ENCODE peak calls at places on chromosome 1, in nine cellular contexts. One of them, this sample, is unnamed. For H3K36me3, the result is how much of the 10 kb centered on the place peaks cover.

GRCh38 chr1:193747579-193747978 is 561.2 kb upstream of the B3GALT2 start:
- DNase-seq in sigmoid colon: no peak
- DNase-seq in prostate gland: no peak
- DNase-seq in lower lobe of right lung: no peak
- DNase-seq in CD8-positive, alpha-beta T cell: no peak
- DNase-seq in left ventricle myocardium inferior: no peak
- DNase-seq in psoas muscle: no peak
- DNase-seq in thoracic aorta: no peak
- DNase-seq in NT2/D1: no peak
- DNase-seq in this sample: no peak

GRCh38 chr1:156481527-156481926 is 19.0 kb downstream of the MEF2D start:
- DNase-seq in sigmoid colon: no peak
- DNase-seq in prostate gland: no peak
- DNase-seq in lower lobe of right lung: no peak
- DNase-seq in CD8-positive, alpha-beta T cell: peak
- DNase-seq in left ventricle myocardium inferior: no peak
- DNase-seq in psoas muscle: no peak
- DNase-seq in thoracic aorta: no peak
- DNase-seq in NT2/D1: no peak
- DNase-seq in this sample: no peak

GRCh38 chr1:212430416-212430815 is 2.3 kb upstream of the NENF start:
- DNase-seq in sigmoid colon: no peak
- DNase-seq in prostate gland: no peak
- DNase-seq in lower lobe of right lung: no peak
- DNase-seq in CD8-positive, alpha-beta T cell: no peak
- DNase-seq in left ventricle myocardium inferior: no peak
- DNase-seq in psoas muscle: no peak
- DNase-seq in thoracic aorta: no peak
- DNase-seq in NT2/D1: no peak
- DNase-seq in this sample: no peak

GRCh38 chr1:165481820-165482532 is 37.0 kb upstream of the RXRG start:
- DNase-seq in sigmoid colon: no peak
- DNase-seq in prostate gland: no peak
- DNase-seq in lower lobe of right lung: no peak
- DNase-seq in CD8-positive, alpha-beta T cell: no peak
- DNase-seq in left ventricle myocardium inferior: peak
- DNase-seq in psoas muscle: peak
- DNase-seq in thoracic aorta: peak
- DNase-seq in NT2/D1: no peak
- DNase-seq in this sample: no peak

GRCh38 chr1:118954286-118954890 is 33.8 kb downstream of the TBX15 start:
- DNase-seq in sigmoid colon: no peak
- DNase-seq in prostate gland: no peak
- DNase-seq in lower lobe of right lung: no peak
- DNase-seq in CD8-positive, alpha-beta T cell: no peak
- DNase-seq in left ventricle myocardium inferior: no peak
- DNase-seq in psoas muscle: no peak
- DNase-seq in thoracic aorta: no peak
- DNase-seq in NT2/D1: no peak
- DNase-seq in this sample: no peak

GRCh38 chr1:162210171-162210570 is 140.7 kb downstream of the NOS1AP start:
- DNase-seq in sigmoid colon: no peak
- DNase-seq in prostate gland: no peak
- DNase-seq in lower lobe of right lung: no peak
- DNase-seq in CD8-positive, alpha-beta T cell: no peak
- DNase-seq in left ventricle myocardium inferior: no peak
- DNase-seq in psoas muscle: no peak
- DNase-seq in thoracic aorta: no peak
- DNase-seq in NT2/D1: no peak
- DNase-seq in this sample: no peak

GRCh38 chr1:242178924-242179708 is 180.2 kb upstream of the MAP1LC3C start:
- DNase-seq in sigmoid colon: no peak
- DNase-seq in prostate gland: no peak
- DNase-seq in lower lobe of right lung: no peak
- DNase-seq in CD8-positive, alpha-beta T cell: no peak
- DNase-seq in left ventricle myocardium inferior: no peak
- DNase-seq in psoas muscle: no peak
- DNase-seq in thoracic aorta: no peak
- DNase-seq in NT2/D1: peak
- DNase-seq in this sample: no peak

GRCh38 chr1:172145656-172146055 is 274.8 kb upstream of the C1orf105 start:
- DNase-seq in sigmoid colon: no peak
- DNase-seq in prostate gland: no peak
- DNase-seq in lower lobe of right lung: no peak
- DNase-seq in CD8-positive, alpha-beta T cell: no peak
- DNase-seq in left ventricle myocardium inferior: no peak
- DNase-seq in psoas muscle: no peak
- DNase-seq in thoracic aorta: no peak
- DNase-seq in NT2/D1: no peak
- DNase-seq in this sample: no peak

GRCh38 chr1:231626951-231627614 is 493 bp downstream of the DISC1 start:
- DNase-seq in sigmoid colon: peak
- DNase-seq in prostate gland: peak
- DNase-seq in lower lobe of right lung: peak
- DNase-seq in CD8-positive, alpha-beta T cell: peak
- DNase-seq in left ventricle myocardium inferior: peak
- DNase-seq in psoas muscle: peak
- DNase-seq in thoracic aorta: peak
- DNase-seq in NT2/D1: no peak
- DNase-seq in this sample: peak

GRCh38 chr1:30524840-30525617 is 198.4 kb downstream of the MATN1 start:
- DNase-seq in sigmoid colon: no peak
- DNase-seq in prostate gland: no peak
- DNase-seq in lower lobe of right lung: no peak
- DNase-seq in CD8-positive, alpha-beta T cell: no peak
- DNase-seq in left ventricle myocardium inferior: no peak
- DNase-seq in psoas muscle: no peak
- DNase-seq in thoracic aorta: no peak
- DNase-seq in NT2/D1: no peak
- DNase-seq in this sample: no peak

GRCh38 chr1:155049651-155050559 is 1.2 kb upstream of the ADAM15 start:
- DNase-seq in sigmoid colon: no peak
- DNase-seq in prostate gland: peak
- DNase-seq in lower lobe of right lung: no peak
- DNase-seq in CD8-positive, alpha-beta T cell: no peak
- DNase-seq in left ventricle myocardium inferior: no peak
- DNase-seq in psoas muscle: no peak
- DNase-seq in thoracic aorta: no peak
- DNase-seq in NT2/D1: no peak
- DNase-seq in this sample: no peak

GRCh38 chr1:202498542-202498941 is 150.0 kb downstream of the PPP1R12B start:
- DNase-seq in sigmoid colon: no peak
- DNase-seq in prostate gland: no peak
- DNase-seq in lower lobe of right lung: no peak
- DNase-seq in CD8-positive, alpha-beta T cell: no peak
- DNase-seq in left ventricle myocardium inferior: no peak
- DNase-seq in psoas muscle: no peak
- DNase-seq in thoracic aorta: no peak
- DNase-seq in NT2/D1: peak
- DNase-seq in this sample: no peak

GRCh38 chr1:159964144-159964543 is 10.1 kb upstream of the SLAMF9 start:
- DNase-seq in sigmoid colon: no peak
- DNase-seq in prostate gland: no peak
- DNase-seq in lower lobe of right lung: no peak
- DNase-seq in CD8-positive, alpha-beta T cell: no peak
- DNase-seq in left ventricle myocardium inferior: no peak
- DNase-seq in psoas muscle: no peak
- DNase-seq in thoracic aorta: no peak
- DNase-seq in NT2/D1: no peak
- DNase-seq in this sample: no peak

GRCh38 chr1:206829875-206830274 is 35.5 kb upstream of the IL20 start:
- DNase-seq in sigmoid colon: no peak
- DNase-seq in prostate gland: no peak
- DNase-seq in lower lobe of right lung: no peak
- DNase-seq in CD8-positive, alpha-beta T cell: no peak
- DNase-seq in left ventricle myocardium inferior: no peak
- DNase-seq in psoas muscle: no peak
- DNase-seq in thoracic aorta: no peak
- DNase-seq in NT2/D1: no peak
- DNase-seq in this sample: no peak

GRCh38 chr1:172351761-172352161 is 68.7 kb upstream of the C1orf105 start:
- DNase-seq in sigmoid colon: no peak
- DNase-seq in prostate gland: no peak
- DNase-seq in lower lobe of right lung: no peak
- DNase-seq in CD8-positive, alpha-beta T cell: no peak
- DNase-seq in left ventricle myocardium inferior: no peak
- DNase-seq in psoas muscle: no peak
- DNase-seq in thoracic aorta: no peak
- DNase-seq in NT2/D1: no peak
- DNase-seq in this sample: no peak

GRCh38 chr1:175178056-175178455 is 14.5 kb downstream of the KIAA0040 start:
- DNase-seq in sigmoid colon: no peak
- DNase-seq in prostate gland: no peak
- DNase-seq in lower lobe of right lung: no peak
- DNase-seq in CD8-positive, alpha-beta T cell: no peak
- DNase-seq in left ventricle myocardium inferior: no peak
- DNase-seq in psoas muscle: no peak
- DNase-seq in thoracic aorta: no peak
- DNase-seq in NT2/D1: no peak
- DNase-seq in this sample: no peak

GRCh38 chr1:115193026-115193425 is 103.7 kb upstream of the TSPAN2 start:
- DNase-seq in sigmoid colon: no peak
- DNase-seq in prostate gland: no peak
- DNase-seq in lower lobe of right lung: no peak
- DNase-seq in CD8-positive, alpha-beta T cell: no peak
- DNase-seq in left ventricle myocardium inferior: no peak
- DNase-seq in psoas muscle: no peak
- DNase-seq in thoracic aorta: no peak
- DNase-seq in NT2/D1: no peak
- DNase-seq in this sample: no peak

DNA sequence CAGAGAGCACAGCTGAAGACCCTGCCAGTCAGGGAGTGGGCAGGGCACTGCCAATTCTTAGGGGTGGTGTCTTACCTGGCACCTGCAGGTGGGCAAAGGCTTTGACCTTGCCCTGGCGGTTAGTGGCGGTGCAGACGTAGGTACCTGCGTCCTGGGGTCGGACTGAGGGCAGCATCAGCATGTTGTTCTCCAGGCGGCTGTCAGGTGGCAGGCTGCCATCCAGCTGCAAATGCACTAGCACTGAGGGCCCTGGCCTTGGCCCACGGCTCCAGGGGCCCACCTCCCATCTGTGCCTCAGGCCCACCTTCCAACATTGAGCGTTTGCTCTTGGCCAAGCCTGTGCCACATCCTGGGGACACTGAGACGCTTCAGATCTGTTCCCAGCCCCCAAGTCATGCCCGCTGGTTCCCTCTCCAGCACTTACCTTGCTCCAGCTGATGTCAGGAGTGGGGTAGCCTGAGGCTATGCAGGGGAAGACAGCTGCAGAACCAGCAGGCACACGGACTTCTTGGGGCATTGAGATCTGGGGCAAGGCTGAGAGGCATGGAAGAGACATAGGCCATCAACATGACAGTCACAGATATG is 21.4 kb downstream of the LDLRAD2 start:
- DNase-seq in sigmoid colon: no peak
- DNase-seq in prostate gland: no peak
- DNase-seq in lower lobe of right lung: no peak
- DNase-seq in CD8-positive, alpha-beta T cell: no peak
- DNase-seq in left ventricle myocardium inferior: no peak
- DNase-seq in psoas muscle: peak
- DNase-seq in thoracic aorta: no peak
- DNase-seq in NT2/D1: no peak
- DNase-seq in this sample: no peak
- H3K36me3 ChIP-seq in sigmoid colon: half or more
- H3K36me3 ChIP-seq in prostate gland: under half
- H3K36me3 ChIP-seq in lower lobe of right lung: half or more
- H3K36me3 ChIP-seq in CD8-positive, alpha-beta T cell: under half
- H3K36me3 ChIP-seq in left ventricle myocardium inferior: half or more
- H3K36me3 ChIP-seq in psoas muscle: under half
- H3K36me3 ChIP-seq in thoracic aorta: half or more
- H3K36me3 ChIP-seq in NT2/D1: half or more
- H3K36me3 ChIP-seq in this sample: under half

GRCh38 chr1:1054971-1055370 is 19.1 kb downstream of the RNF223 start:
- DNase-seq in sigmoid colon: no peak
- DNase-seq in prostate gland: no peak
- DNase-seq in lower lobe of right lung: no peak
- DNase-seq in CD8-positive, alpha-beta T cell: no peak
- DNase-seq in left ventricle myocardium inferior: no peak
- DNase-seq in psoas muscle: no peak
- DNase-seq in thoracic aorta: no peak
- DNase-seq in NT2/D1: no peak
- DNase-seq in this sample: no peak
- H3K36me3 ChIP-seq in sigmoid colon: under half
- H3K36me3 ChIP-seq in prostate gland: under half
- H3K36me3 ChIP-seq in lower lobe of right lung: under half
- H3K36me3 ChIP-seq in CD8-positive, alpha-beta T cell: under half
- H3K36me3 ChIP-seq in left ventricle myocardium inferior: under half
- H3K36me3 ChIP-seq in psoas muscle: under half
- H3K36me3 ChIP-seq in thoracic aorta: under half
- H3K36me3 ChIP-seq in NT2/D1: half or more
- H3K36me3 ChIP-seq in this sample: under half

GRCh38 chr1:117087686-117088085 is 27.6 kb downstream of the TTF2 start:
- DNase-seq in sigmoid colon: no peak
- DNase-seq in prostate gland: no peak
- DNase-seq in lower lobe of right lung: no peak
- DNase-seq in CD8-positive, alpha-beta T cell: no peak
- DNase-seq in left ventricle myocardium inferior: no peak
- DNase-seq in psoas muscle: no peak
- DNase-seq in thoracic aorta: no peak
- DNase-seq in NT2/D1: no peak
- DNase-seq in this sample: no peak

DNA sequence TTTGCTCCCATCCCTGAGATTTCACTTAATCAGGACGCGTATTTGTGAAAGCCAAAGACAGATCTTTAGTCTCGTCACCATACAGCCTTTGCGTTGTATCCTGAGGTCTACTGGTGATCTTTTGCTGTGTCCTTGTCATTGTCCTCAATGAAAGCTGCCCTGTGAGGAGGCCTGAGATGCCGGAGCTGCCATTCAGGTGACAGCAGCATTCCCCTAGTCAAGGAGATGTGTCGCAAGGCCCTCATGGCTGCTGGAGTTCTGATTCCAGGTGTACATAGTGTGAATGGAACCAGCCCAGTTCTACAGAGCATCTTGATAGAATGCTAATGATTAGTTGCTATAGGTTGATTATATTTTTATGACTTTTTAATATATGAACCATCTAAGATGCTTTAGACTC is 24.1 kb downstream of the TTF2 start:
- DNase-seq in sigmoid colon: no peak
- DNase-seq in prostate gland: no peak
- DNase-seq in lower lobe of right lung: no peak
- DNase-seq in CD8-positive, alpha-beta T cell: no peak
- DNase-seq in left ventricle myocardium inferior: no peak
- DNase-seq in psoas muscle: no peak
- DNase-seq in thoracic aorta: no peak
- DNase-seq in NT2/D1: no peak
- DNase-seq in this sample: no peak
- H3K36me3 ChIP-seq in sigmoid colon: under half
- H3K36me3 ChIP-seq in prostate gland: under half
- H3K36me3 ChIP-seq in lower lobe of right lung: under half
- H3K36me3 ChIP-seq in CD8-positive, alpha-beta T cell: under half
- H3K36me3 ChIP-seq in left ventricle myocardium inferior: under half
- H3K36me3 ChIP-seq in psoas muscle: under half
- H3K36me3 ChIP-seq in thoracic aorta: under half
- H3K36me3 ChIP-seq in NT2/D1: half or more
- H3K36me3 ChIP-seq in this sample: under half

DNA sequence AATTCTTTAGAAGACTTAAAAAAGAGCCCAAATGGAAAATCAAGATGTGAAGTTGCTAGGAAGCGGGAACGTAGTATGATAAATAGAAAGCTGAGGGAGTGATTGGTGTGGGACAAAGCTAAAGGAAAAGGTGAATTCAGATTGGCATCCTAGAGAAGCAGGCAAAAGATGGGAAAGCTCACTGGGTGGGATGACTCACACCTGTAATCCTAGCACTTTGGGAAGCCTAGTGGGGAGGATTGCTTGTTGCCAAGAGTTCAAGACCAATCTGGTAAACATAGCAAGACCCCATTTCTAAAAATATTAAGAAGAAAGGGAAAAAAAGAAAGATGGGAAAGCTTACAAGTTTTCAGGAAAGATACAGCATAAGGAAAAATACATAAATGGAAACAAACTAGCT is 1.8 kb downstream of the MRPS21 start:
- DNase-seq in sigmoid colon: no peak
- DNase-seq in prostate gland: no peak
- DNase-seq in lower lobe of right lung: no peak
- DNase-seq in CD8-positive, alpha-beta T cell: no peak
- DNase-seq in left ventricle myocardium inferior: no peak
- DNase-seq in psoas muscle: no peak
- DNase-seq in thoracic aorta: no peak
- DNase-seq in NT2/D1: no peak
- DNase-seq in this sample: no peak
- H3K36me3 ChIP-seq in sigmoid colon: under half
- H3K36me3 ChIP-seq in prostate gland: under half
- H3K36me3 ChIP-seq in lower lobe of right lung: half or more
- H3K36me3 ChIP-seq in CD8-positive, alpha-beta T cell: under half
- H3K36me3 ChIP-seq in left ventricle myocardium inferior: under half
- H3K36me3 ChIP-seq in psoas muscle: under half
- H3K36me3 ChIP-seq in thoracic aorta: under half
- H3K36me3 ChIP-seq in NT2/D1: half or more
- H3K36me3 ChIP-seq in this sample: under half

This sample was measured in CD8-positive, alpha-beta memory T cell.